ENCODE peak calls at places on chromosomes 11 and 22, in four cellular contexts. D is heart left ventricle, I is GM06990, X is AG08395. U is an unnamed sample.

GRCh38 chr22:45429424-45429823 is 15.9 kb downstream of the RIBC2 start:
- DNase-seq in I (no peak), D (no peak), X (no peak), U (no peak)

GRCh38 chr11:96204721-96205459 is 138.1 kb downstream of the MAML2 start:
- DNase-seq in D (no peak), I (no peak), X (no peak), U (no peak)

GRCh38 chr11:2709429-2709828 is 9.6 kb upstream of the KCNQ1OT1 start:
- DNase-seq in D (no peak), I (no peak), X (no peak), U (no peak)

GRCh38 chr11:12683857-12684256 is 9.6 kb downstream of the TEAD1 start:
- DNase-seq in D (no peak), X (no peak), I (no peak), U (peak)

GRCh38 chr11:69166186-69167115 is 10.7 kb downstream of the SMIM38 start:
- DNase-seq in D (peak), I (peak), X (peak), U (peak)

GRCh38 chr22:17985606-17986005 is 38.8 kb downstream of the MICAL3 start:
- DNase-seq in X (no peak), I (no peak), D (no peak), U (no peak)

GRCh38 chr11:9633674-9634073 is 30.2 kb upstream of the SWAP70 start:
- DNase-seq in D (no peak), I (no peak), X (no peak), U (no peak)

GRCh38 chr11:23359297-23359696 is 499.0 kb upstream of the CCDC179 start:
- DNase-seq in I (no peak), X (peak), D (no peak), U (peak)

GRCh38 chr11:129721685-129722084 is 94.0 kb upstream of the TMEM45B start:
- DNase-seq in I (no peak), D (no peak), X (no peak), U (no peak)

GRCh38 chr22:40403651-40404050 is 33.3 kb downstream of the SGSM3 start:
- DNase-seq in D (no peak), X (no peak), I (no peak), U (no peak)

GRCh38 chr11:33861366-33861765 is 30.5 kb downstream of the LMO2 start:
- DNase-seq in I (no peak), X (no peak), D (no peak), U (no peak)

GRCh38 chr11:65150513-65151271 is 16.4 kb upstream of the SYVN1 start:
- DNase-seq in D (peak), X (peak), I (no peak), U (peak)

U was measured in GM03348.